ENCODE peak calls at places on chromosomes 5 and 9, in nine cellular contexts. H, G, Q, S, V, K, Y, W and I are unnamed samples.

GRCh38 chr5:176735383-176736265 is 74.7 kb upstream of the UNC5A start:
- DNase-seq in H (peak; percentile 12), G (no peak), Q (no peak), S (no peak), V (no peak), K (no peak), Y (no peak), W (no peak), I (no peak)

GRCh38 chr9:108775901-108776306 is 79.9 kb downstream of the ACTL7B start:
- DNase-seq in H (no peak), G (no peak), Q (no peak), S (no peak), V (no peak), K (no peak), Y (no peak), W (no peak), I (no peak)

GRCh38 chr5:9431496-9432258 is 114.2 kb downstream of the SEMA5A start:
- DNase-seq in H (no peak), G (peak; percentile 37), Q (no peak), S (no peak), V (no peak), K (no peak), Y (no peak), W (no peak), I (no peak)

GRCh38 chr5:67416133-67416937 is 219.7 kb upstream of the CD180 start:
- DNase-seq in H (no peak), G (no peak), Q (no peak), S (no peak), V (no peak), K (no peak), Y (no peak), W (peak; percentile 24), I (no peak)

GRCh38 chr5:107294151-107294550 is 376.6 kb downstream of the EFNA5 start:
- DNase-seq in H (no peak), G (no peak), Q (no peak), S (no peak), V (no peak), K (no peak), Y (no peak), W (no peak), I (no peak)

GRCh38 chr9:98869078-98869745 is 61.7 kb downstream of the GALNT12 start:
- DNase-seq in H (no peak), G (peak; percentile 28), Q (no peak), S (no peak), V (no peak), K (no peak), Y (no peak), W (no peak), I (no peak)

GRCh38 chr5:141392429-141393198 is at the start of gene PCDHGA8:
- DNase-seq in H (no peak), G (peak; percentile 27), Q (no peak), S (no peak), V (no peak), K (no peak), Y (no peak), W (no peak), I (no peak)

GRCh38 chr5:173825215-173825865 is 62.8 kb upstream of the CPEB4 start:
- DNase-seq in H (no peak), G (peak; percentile 45), Q (no peak), S (no peak), V (no peak), K (no peak), Y (no peak), W (no peak), I (no peak)

GRCh38 chr9:70420267-70421019 is 6.0 kb upstream of the KLF9 start:
- DNase-seq in H (peak; percentile 42), G (peak; percentile 87), Q (peak; percentile 68), S (peak; percentile 80), V (peak; percentile 63), K (peak; percentile 31), Y (no peak), W (no peak), I (peak; percentile 77)

GRCh38 chr9:89038354-89039091 is 47.3 kb downstream of the S1PR3 start:
- DNase-seq in H (no peak), G (peak; percentile 84), Q (no peak), S (no peak), V (no peak), K (no peak), Y (peak; percentile 85), W (no peak), I (peak; percentile 90)

GRCh38 chr5:73603998-73604397 is 22.0 kb upstream of the ARHGEF28 start:
- DNase-seq in H (no peak), G (peak; percentile 86), Q (no peak), S (no peak), V (no peak), K (no peak), Y (no peak), W (no peak), I (no peak)

GRCh38 chr5:173595826-173596225 is 20.6 kb downstream of the BOD1 start:
- DNase-seq in H (no peak), G (no peak), Q (no peak), S (no peak), V (no peak), K (no peak), Y (no peak), W (no peak), I (no peak)

GRCh38 chr9:126411225-126411947 is 84.8 kb downstream of the MVB12B start:
- DNase-seq in H (no peak), G (no peak), Q (peak; percentile 26), S (peak; percentile 83), V (no peak), K (no peak), Y (no peak), W (peak; percentile 82), I (peak; percentile 87)

GRCh38 chr9:4366649-4367330 is 66.9 kb upstream of the GLIS3 start:
- DNase-seq in H (no peak), G (peak; percentile 60), Q (peak; percentile 21), S (peak; percentile 80), V (no peak), K (no peak), Y (peak; percentile 24), W (peak; percentile 17), I (peak; percentile 49)

GRCh38 chr9:7105095-7105494 is 347.3 kb downstream of the KDM4C start:
- DNase-seq in H (no peak), G (peak; percentile 34), Q (no peak), S (no peak), V (no peak), K (no peak), Y (no peak), W (no peak), I (no peak)

GRCh38 chr9:122071716-122072115 is 21.4 kb downstream of the TTLL11 start:
- DNase-seq in H (no peak), G (no peak), Q (no peak), S (no peak), V (no peak), K (no peak), Y (no peak), W (no peak), I (no peak)

GRCh38 chr9:36632892-36633291 is 60.2 kb downstream of the MELK start:
- DNase-seq in H (no peak), G (peak; percentile 45), Q (no peak), S (peak; percentile 35), V (no peak), K (no peak), Y (peak; percentile 10), W (no peak), I (peak; percentile 26)

GRCh38 chr9:106060885-106061284 is 366.5 kb downstream of the TMEM38B start:
- DNase-seq in H (no peak), G (no peak), Q (no peak), S (no peak), V (no peak), K (no peak), Y (no peak), W (no peak), I (no peak)

GRCh38 chr5:51028394-51028793 is 354.9 kb upstream of the ISL1 start:
- DNase-seq in H (no peak), G (no peak), Q (no peak), S (no peak), V (no peak), K (no peak), Y (no peak), W (no peak), I (no peak)

GRCh38 chr9:120038342-120038741 is 541.6 kb downstream of the CDK5RAP2 start:
- DNase-seq in H (no peak), G (no peak), Q (no peak), S (no peak), V (no peak), K (no peak), Y (no peak), W (no peak), I (no peak)

GRCh38 chr5:149611327-149611726 is 30.0 kb downstream of the ARHGEF37 start:
- DNase-seq in H (no peak), G (peak; percentile 86), Q (no peak), S (no peak), V (no peak), K (no peak), Y (peak; percentile 83), W (no peak), I (peak; percentile 68)

GRCh38 chr5:146656638-146657037 is 140.6 kb upstream of the GPR151 start:
- DNase-seq in H (no peak), G (no peak), Q (no peak), S (no peak), V (no peak), K (no peak), Y (no peak), W (no peak), I (no peak)

GRCh38 chr5:88256872-88257271 is 11.8 kb downstream of the TMEM161B start:
- DNase-seq in H (no peak), G (no peak), Q (no peak), S (no peak), V (no peak), K (no peak), Y (no peak), W (no peak), I (no peak)

GRCh38 chr5:2756764-2757163 is 5.3 kb upstream of the IRX2 start:
- DNase-seq in H (no peak), G (peak; percentile 5), Q (no peak), S (no peak), V (no peak), K (no peak), Y (no peak), W (no peak), I (no peak)

GRCh38 chr5:147578228-147579024 is 68.6 kb upstream of the DPYSL3 start:
- DNase-seq in H (no peak), G (peak; percentile 77), Q (no peak), S (peak; percentile 47), V (peak; percentile 32), K (no peak), Y (no peak), W (no peak), I (no peak)

GRCh38 chr5:88694087-88694703 is 188.8 kb downstream of the MEF2C start:
- DNase-seq in H (no peak), G (no peak), Q (no peak), S (no peak), V (no peak), K (no peak), Y (no peak), W (no peak), I (no peak)

GRCh38 chr5:28862860-28863196 is 1824.4 kb upstream of the CDH9 start:
- DNase-seq in H (no peak), G (no peak), Q (no peak), S (no peak), V (no peak), K (no peak), Y (no peak), W (no peak), I (no peak)

GRCh38 chr9:127557466-127557869 is 54.6 kb upstream of the STXBP1 start:
- DNase-seq in H (no peak), G (no peak), Q (peak; percentile 14), S (no peak), V (no peak), K (no peak), Y (no peak), W (no peak), I (no peak)

GRCh38 chr9:127987103-127987614 is 6.4 kb upstream of the EEIG1 start:
- DNase-seq in H (no peak), G (no peak), Q (no peak), S (no peak), V (no peak), K (no peak), Y (no peak), W (no peak), I (no peak)

GRCh38 chr5:10354048-10354872 is 765 bp downstream of the MARCHF6 start:
- DNase-seq in H (peak; percentile 51), G (peak; percentile 51), Q (peak; percentile 67), S (peak; percentile 50), V (no peak), K (no peak), Y (no peak), W (peak; percentile 53), I (no peak)

GRCh38 chr9:132031869-132032583 is 47.6 kb downstream of the MED27 start:
- DNase-seq in H (no peak), G (no peak), Q (no peak), S (no peak), V (no peak), K (no peak), Y (no peak), W (no peak), I (no peak)